ENCODE peak calls at places on chromosome 22, in five cellular contexts. A is activated gamma-delta T cell treated with Interleukin-2 at 50 U/mL for 16 hours; Q is activated naive CD4-positive, alpha-beta T cell; Z is activated CD4-positive, CD25-positive, alpha-beta regulatory T cell; H is NCI-H460. N is an unnamed sample.

GRCh38 chr22:35638408-35638807 is 9.8 kb upstream of the APOL6 start:
- DNase-seq in A (no peak), Q (no peak), Z (no peak), H (no peak), N (no peak)

GRCh38 chr22:19068784-19069271 is 53.4 kb downstream of the DGCR2 start:
- DNase-seq in A (no peak), Q (no peak), Z (no peak), H (no peak), N (no peak)

GRCh38 chr22:36599771-36600170 is 70.8 kb upstream of the EIF3D start:
- DNase-seq in A (no peak), Q (no peak), Z (no peak), H (no peak), N (no peak)

GRCh38 chr22:42294034-42294985 is 23.9 kb upstream of the TCF20 start:
- DNase-seq in A (peak), Q (peak), Z (no peak), H (no peak), N (peak)

GRCh38 chr22:41478891-41479521 is 10.1 kb downstream of the ACO2 start:
- DNase-seq in A (no peak), Q (no peak), Z (no peak), H (no peak), N (no peak)

GRCh38 chr22:29062286-29062949 is 787 bp upstream of the C22orf31 start:
- DNase-seq in A (no peak), Q (no peak), Z (no peak), H (no peak), N (no peak)

GRCh38 chr22:42922374-42923177 is 65.5 kb upstream of the ARFGAP3 start:
- DNase-seq in A (no peak), Q (no peak), Z (no peak), H (no peak), N (peak)

GRCh38 chr22:44368611-44369010 is 55.9 kb upstream of the SHISAL1 start:
- DNase-seq in A (no peak), Q (no peak), Z (no peak), H (no peak), N (no peak)

GRCh38 chr22:23237841-23238240 is 57.5 kb downstream of the BCR start:
- DNase-seq in A (peak), Q (no peak), Z (no peak), H (no peak), N (no peak)

GRCh38 chr22:33573479-33573878 is 346.8 kb downstream of the LARGE1 start:
- DNase-seq in A (no peak), Q (no peak), Z (no peak), H (no peak), N (no peak)

GRCh38 chr22:46354993-46355305 is 19.4 kb downstream of the TRMU start:
- DNase-seq in A (no peak), Q (no peak), Z (no peak), H (no peak), N (no peak)

GRCh38 chr22:35645646-35646045 is 2.6 kb upstream of the APOL6 start:
- DNase-seq in A (no peak), Q (no peak), Z (no peak), H (no peak), N (no peak)

GRCh38 chr22:23411739-23412138 is 168.4 kb downstream of the IGLL1 start:
- DNase-seq in A (no peak), Q (no peak), Z (no peak), H (no peak), N (no peak)

GRCh38 chr22:23394525-23395326 is 185.4 kb downstream of the IGLL1 start:
- DNase-seq in A (no peak), Q (no peak), Z (no peak), H (no peak), N (no peak)

GRCh38 chr22:27718186-27719032 is 83.1 kb downstream of the MN1 start:
- DNase-seq in A (no peak), Q (no peak), Z (no peak), H (peak), N (peak)

N was measured in erythroblast.